ENCODE peak calls at places on chromosome 17, in four cellular contexts. Q, W, M and O are unnamed samples.

GRCh38 chr17:55575058-55575606 is 63.9 kb upstream of the SMIM36 start:
- DNase-seq in Q (no peak), W (no peak), M (no peak), O (no peak)

GRCh38 chr17:74566132-74566753 is 1.1 kb downstream of the CD300H start:
- DNase-seq in Q (no peak), W (no peak), M (no peak), O (no peak)

GRCh38 chr17:28216528-28216927 is 102.5 kb upstream of the TMEM97 start:
- DNase-seq in Q (no peak), W (no peak), M (no peak), O (no peak)

GRCh38 chr17:40018211-40019121 is 3.2 kb downstream of the CSF3 start:
- DNase-seq in Q (no peak), W (peak), M (no peak), O (no peak)

GRCh38 chr17:44105483-44105882 is 18.0 kb downstream of the HDAC5 start:
- DNase-seq in Q (no peak), W (no peak), M (no peak), O (no peak)

GRCh38 chr17:841313-841712 is 59.2 kb downstream of the MRM3 start:
- DNase-seq in Q (no peak), W (no peak), M (no peak), O (no peak)

GRCh38 chr17:2789700-2790099 is 6.5 kb upstream of the RAP1GAP2 start:
- DNase-seq in Q (no peak), W (no peak), M (no peak), O (no peak)

GRCh38 chr17:82942166-82943130 is 102.6 kb upstream of the ZNF750 start:
- DNase-seq in Q (no peak), W (peak), M (no peak), O (no peak)

GRCh38 chr17:7241047-7241733 is 1.1 kb downstream of the GABARAP start:
- DNase-seq in Q (no peak), W (no peak), M (no peak), O (no peak)

GRCh38 chr17:52027081-52027480 is 131.4 kb downstream of the CA10 start:
- DNase-seq in Q (no peak), W (no peak), M (no peak), O (no peak)

GRCh38 chr17:19948100-19948943 is 29.3 kb downstream of the AKAP10 start:
- DNase-seq in Q (no peak), W (no peak), M (no peak), O (no peak)

GRCh38 chr17:13477180-13477611 is 124.5 kb downstream of the HS3ST3A1 start:
- DNase-seq in Q (no peak), W (no peak), M (no peak), O (no peak)

GRCh38 chr17:208429-208828 is 27.0 kb upstream of the DOC2B start:
- DNase-seq in Q (no peak), W (no peak), M (no peak), O (no peak)

GRCh38 chr17:39763046-39763800 is 25.5 kb downstream of the GRB7 start:
- DNase-seq in Q (no peak), W (no peak), M (no peak), O (no peak)

GRCh38 chr17:76087531-76087930 is 8.5 kb downstream of the ZACN start:
- DNase-seq in Q (no peak), W (no peak), M (no peak), O (no peak)

GRCh38 chr17:226773-227580 is 45.5 kb upstream of the DOC2B start:
- DNase-seq in Q (no peak), W (peak), M (peak), O (no peak)

GRCh38 chr17:35189291-35189690 is 4.9 kb downstream of the SLC35G3 start:
- DNase-seq in Q (no peak), W (no peak), M (no peak), O (no peak)